ENCODE peak calls at places on chromosomes 16 and 17, in seven cellular contexts. S is mesendoderm, X is H1, H is IMR-90, C is trophoblast cell, K is H9, U is mesenchymal stem cell. W is an unnamed sample.

GRCh38 chr16:861446-861845 is 60.9 kb upstream of the GNG13 start:
- DNase-seq in S (no peak), X (no peak), H (no peak), C (no peak), K (no peak), U (no peak), W (no peak)

GRCh38 chr16:57475711-57476339 is 10.5 kb downstream of the DOK4 start:
- DNase-seq in S (peak), X (peak), H (peak), C (peak), K (peak), U (peak), W (no peak)

GRCh38 chr16:1105888-1106620 is 10.0 kb upstream of the C1QTNF8 start:
- DNase-seq in S (peak), X (no peak), H (peak), C (peak), K (peak), U (peak), W (peak)

GRCh38 chr17:37344519-37344918 is 31.3 kb upstream of the C17orf78 start:
- DNase-seq in S (no peak), X (no peak), H (no peak), C (no peak), K (no peak), U (no peak), W (no peak)

GRCh38 chr16:2436110-2436509 is 6.9 kb downstream of the CCNF start:
- DNase-seq in S (no peak), X (no peak), H (no peak), C (no peak), K (no peak), U (no peak), W (no peak)

GRCh38 chr16:86581458-86581857 is 3.1 kb downstream of the FOXL1 start:
- DNase-seq in S (no peak), X (no peak), H (peak), C (no peak), K (no peak), U (peak), W (no peak)

GRCh38 chr17:61179316-61179715 is 220.3 kb upstream of the TBX2 start:
- DNase-seq in S (no peak), X (no peak), H (no peak), C (no peak), K (no peak), U (no peak), W (peak)

GRCh38 chr17:80465316-80465974 is 11.0 kb downstream of the NPTX1 start:
- DNase-seq in S (no peak), X (no peak), H (no peak), C (no peak), K (no peak), U (no peak), W (no peak)

GRCh38 chr17:77886387-77886728 is 72.1 kb upstream of the TNRC6C start:
- DNase-seq in S (no peak), X (no peak), H (no peak), C (no peak), K (no peak), U (no peak), W (no peak)

GRCh38 chr17:80781851-80782277 is 209.8 kb upstream of the CHMP6 start:
- DNase-seq in S (no peak), X (no peak), H (no peak), C (no peak), K (peak), U (no peak), W (no peak)

GRCh38 chr17:79623786-79624657 is 13.2 kb upstream of the RBFOX3 start:
- DNase-seq in S (no peak), X (no peak), H (no peak), C (peak), K (peak), U (no peak), W (no peak)

GRCh38 chr17:27473748-27474609 is 17.7 kb downstream of the KSR1 start:
- DNase-seq in S (peak), X (no peak), H (no peak), C (no peak), K (no peak), U (peak), W (no peak)

GRCh38 chr16:26598061-26598460 is 468.7 kb upstream of the C16orf82 start:
- DNase-seq in S (peak), X (no peak), H (no peak), C (no peak), K (no peak), U (no peak), W (no peak)

GRCh38 chr17:2063306-2064146 is 8.6 kb downstream of the HIC1 start:
- DNase-seq in S (peak), X (no peak), H (peak), C (no peak), K (no peak), U (peak), W (no peak)

GRCh38 chr16:67457611-67458010 is 23.3 kb downstream of the ATP6V0D1 start:
- DNase-seq in S (no peak), X (no peak), H (no peak), C (no peak), K (no peak), U (no peak), W (no peak)

GRCh38 chr17:17375826-17376225 is 72.7 kb downstream of the NT5M start:
- DNase-seq in S (no peak), X (no peak), H (peak), C (no peak), K (no peak), U (peak), W (no peak)

GRCh38 chr16:78072275-78072674 is 27.2 kb upstream of the WWOX start:
- DNase-seq in S (peak), X (peak), H (no peak), C (no peak), K (peak), U (no peak), W (no peak)

GRCh38 chr17:58535431-58535830 is 21.0 kb upstream of the MTMR4 start:
- DNase-seq in S (no peak), X (no peak), H (peak), C (no peak), K (no peak), U (peak), W (no peak)

GRCh38 chr16:55754056-55754455 is 78.8 kb downstream of the CES1 start:
- DNase-seq in S (no peak), X (no peak), H (no peak), C (no peak), K (no peak), U (no peak), W (no peak)

GRCh38 chr17:82218349-82219075 is 5.9 kb upstream of the CCDC57 start:
- DNase-seq in S (no peak), X (no peak), H (no peak), C (no peak), K (peak), U (no peak), W (no peak)

GRCh38 chr17:75521951-75522727 is 3.4 kb upstream of the LLGL2 start:
- DNase-seq in S (no peak), X (no peak), H (peak), C (no peak), K (no peak), U (peak), W (no peak)

GRCh38 chr17:76670020-76670707 is 26.6 kb upstream of the ST6GALNAC1 start:
- DNase-seq in S (no peak), X (no peak), H (no peak), C (no peak), K (no peak), U (no peak), W (no peak)

GRCh38 chr17:76670708-76671122 is 27.2 kb upstream of the ST6GALNAC1 start:
- DNase-seq in S (no peak), X (no peak), H (no peak), C (no peak), K (no peak), U (no peak), W (no peak)

GRCh38 chr17:76667786-76668453 is 24.4 kb upstream of the ST6GALNAC1 start:
- DNase-seq in S (no peak), X (no peak), H (no peak), C (peak), K (no peak), U (peak), W (no peak)

GRCh38 chr17:76671123-76671911 is 27.8 kb upstream of the ST6GALNAC1 start:
- DNase-seq in S (peak), X (peak), H (peak), C (peak), K (peak), U (peak), W (peak)

DNA sequence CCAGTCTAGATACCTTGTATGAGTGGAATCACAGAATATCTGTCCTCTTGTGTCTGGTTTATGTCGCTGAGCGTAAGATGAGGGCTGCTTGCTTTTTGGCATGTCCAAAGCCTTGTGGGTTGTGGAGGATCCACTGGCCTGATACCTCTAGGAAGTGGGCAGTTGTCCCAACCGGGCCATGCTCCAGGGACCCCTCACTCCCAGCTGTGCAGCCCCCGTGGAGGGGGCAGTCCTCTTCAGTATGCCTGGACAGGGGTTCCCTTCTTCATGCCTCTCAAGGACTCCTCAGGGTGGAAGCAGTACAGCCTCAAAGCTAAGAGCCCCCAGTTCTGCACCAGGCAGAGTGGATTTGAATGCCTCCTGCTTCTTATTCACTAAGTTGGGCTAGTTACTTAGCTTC is 23.8 kb upstream of the ST6GALNAC1 start:
- DNase-seq in S (no peak), X (no peak), H (no peak), C (no peak), K (no peak), U (no peak), W (no peak)
- H2AK5ac ChIP-seq in S (no peak), X (no peak), H (peak), C (peak), K (no peak), U (no peak), W (no peak)

DNA sequence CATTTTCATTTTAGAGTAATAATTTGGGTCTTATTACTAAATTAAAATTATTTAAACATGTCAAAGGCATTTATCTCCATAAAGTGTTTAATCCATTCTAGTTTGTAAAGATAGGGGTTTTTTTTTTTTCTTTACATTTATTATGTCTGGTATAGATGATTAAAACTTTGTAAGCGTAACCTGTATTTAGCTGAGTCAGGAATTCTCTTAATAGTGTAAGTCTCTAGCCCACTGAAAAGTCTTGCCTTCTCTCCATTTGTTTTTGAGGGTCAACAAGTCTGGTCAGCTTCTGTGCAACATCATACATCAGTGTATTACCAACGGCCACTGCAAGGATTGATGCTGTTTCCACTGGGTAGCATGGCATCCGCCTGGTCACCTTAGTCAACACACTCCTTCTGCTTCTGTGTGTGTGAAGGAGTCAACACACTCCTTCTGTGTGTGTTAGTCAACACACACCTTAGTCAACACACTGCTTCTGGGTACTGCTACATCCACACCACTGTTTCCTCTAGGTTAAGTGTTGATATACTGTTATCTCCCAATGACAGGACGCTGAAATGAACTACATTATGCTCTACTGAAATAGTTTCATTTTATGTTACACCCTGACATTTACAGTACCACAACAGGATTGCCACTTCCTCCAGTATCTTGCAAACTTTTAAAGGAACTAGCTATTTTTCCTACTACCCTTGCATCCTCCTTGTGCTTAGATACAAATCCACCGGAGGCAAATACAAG is 37.3 kb upstream of the VWA3A start:
- DNase-seq in S (no peak), X (no peak), H (no peak), C (no peak), K (no peak), U (no peak), W (no peak)
- H2AK5ac ChIP-seq in S (no peak), X (peak), H (peak), C (no peak), K (no peak), U (no peak), W (no peak)

GRCh38 chr17:50397919-50398285 is 579 bp upstream of the LRRC59 start:
- DNase-seq in S (peak), X (no peak), H (no peak), C (no peak), K (peak), U (no peak), W (no peak)

GRCh38 chr17:50393700-50394099 is 3.6 kb downstream of the LRRC59 start:
- DNase-seq in S (no peak), X (no peak), H (no peak), C (no peak), K (no peak), U (no peak), W (no peak)

GRCh38 chr17:50394711-50395110 is 2.6 kb downstream of the LRRC59 start:
- DNase-seq in S (no peak), X (no peak), H (no peak), C (no peak), K (no peak), U (no peak), W (no peak)

GRCh38 chr17:50396261-50397110 is 837 bp downstream of the LRRC59 start:
- DNase-seq in S (peak), X (no peak), H (peak), C (peak), K (no peak), U (peak), W (peak)

GRCh38 chr17:50397111-50397918 is at the start of gene LRRC59:
- DNase-seq in S (peak), X (peak), H (peak), C (peak), K (peak), U (peak), W (peak)
- H2AK5ac ChIP-seq in S (no peak), X (no peak), H (peak), C (peak), K (no peak), U (peak), W (peak)

DNA sequence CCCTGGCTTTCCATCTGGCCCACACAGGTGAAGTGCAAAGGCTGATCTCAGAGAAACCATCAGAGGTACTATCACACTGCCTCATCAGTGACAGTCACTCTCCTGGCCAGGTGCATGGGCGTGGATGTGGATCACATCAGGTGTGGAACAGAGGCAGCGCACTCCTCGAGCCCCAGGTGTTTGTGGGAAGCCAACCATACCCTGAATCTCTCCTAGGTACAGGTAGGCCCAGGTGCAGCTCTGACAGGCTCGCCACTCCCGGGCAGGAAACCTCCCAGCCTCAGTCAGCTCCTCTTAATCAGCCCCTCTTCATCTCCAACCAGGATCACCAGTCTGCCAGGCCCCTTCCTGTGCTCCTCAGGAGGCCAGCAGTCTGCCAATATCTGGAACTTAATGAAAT is 31.7 kb downstream of the TLE7 start:
- DNase-seq in S (no peak), X (no peak), H (no peak), C (no peak), K (no peak), U (no peak), W (no peak)
- H2AK5ac ChIP-seq in S (no peak), X (no peak), H (no peak), C (no peak), K (no peak), U (no peak), W (no peak)

DNA sequence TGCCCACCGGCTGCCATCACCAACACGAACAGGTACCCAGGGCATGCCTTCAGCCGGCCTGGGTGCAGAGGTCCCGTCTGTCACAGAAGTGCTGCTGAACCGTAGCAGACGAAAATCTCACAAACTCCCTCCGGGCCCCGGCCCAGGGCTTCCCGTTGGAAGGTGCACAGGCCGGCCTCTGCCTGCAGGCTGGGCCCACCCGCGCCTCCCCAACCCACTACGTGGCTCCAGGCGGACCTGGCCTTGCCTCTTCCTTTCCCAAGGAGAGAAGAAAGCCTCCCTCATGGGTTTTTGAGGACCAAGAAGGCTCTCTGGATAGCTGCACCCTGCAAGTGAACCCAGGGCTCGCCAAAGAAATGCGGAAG is 45.5 kb upstream of the PABPN1L start:
- DNase-seq in S (no peak), X (no peak), H (no peak), C (no peak), K (no peak), U (no peak), W (no peak)
- H2AK5ac ChIP-seq in S (no peak), X (no peak), H (no peak), C (no peak), K (no peak), U (no peak), W (peak)

GRCh38 chr16:12259258-12259657 is 282.7 kb downstream of the SNX29 start:
- DNase-seq in S (no peak), X (no peak), H (no peak), C (no peak), K (no peak), U (no peak), W (no peak)
- H2AK5ac ChIP-seq in S (no peak), X (no peak), H (no peak), C (no peak), K (no peak), U (no peak), W (no peak)

GRCh38 chr17:67130768-67131167 is 86.4 kb downstream of the CACNG1 start:
- DNase-seq in S (no peak), X (no peak), H (no peak), C (no peak), K (no peak), U (no peak), W (no peak)
- H2AK5ac ChIP-seq in S (no peak), X (no peak), H (no peak), C (no peak), K (no peak), U (no peak), W (no peak)

W was measured in neuronal stem cell.